ENCODE peak calls at places on chromosomes 1 and 21, in nine cellular contexts. P is colonic mucosa; I is astrocyte; U is CD8-positive, alpha-beta T cell; Z is body of pancreas; G is CD4-positive, CD25-positive, alpha-beta regulatory T cell; W is K562; R is vagina; J is ovary. E is an unnamed sample. For H3K4me1 and H3K9me3, the result is how much of the 10 kb centered on the place peaks cover.

GRCh38 chr1:116763787-116764465 is 9.7 kb downstream of the CD2 start:
- DNase-seq in U (no peak), G (peak), P (peak), R (no peak), W (peak), Z (peak), J (no peak), I (no peak), E (no peak)

GRCh38 chr1:64497484-64497883 is 27.6 kb downstream of the CACHD1 start:
- DNase-seq in U (no peak), G (no peak), W (no peak), Z (no peak), R (no peak), J (no peak), I (no peak), P (no peak), E (no peak)

GRCh38 chr1:240575976-240576666 is 35.8 kb downstream of the GREM2 start:
- DNase-seq in G (peak), I (peak), J (no peak), P (no peak), Z (no peak), R (no peak), W (peak), U (no peak), E (no peak)

GRCh38 chr1:114718661-114719423 is 2.3 kb upstream of the NRAS start:
- DNase-seq in I (peak), J (no peak), G (no peak), U (no peak), R (no peak), W (no peak), P (no peak), Z (no peak), E (no peak)

GRCh38 chr1:28028873-28029654 is 59.3 kb downstream of the EYA3 start:
- DNase-seq in I (peak), G (no peak), J (no peak), R (no peak), P (no peak), Z (no peak), W (no peak), U (no peak), E (no peak)

GRCh38 chr1:245317253-245317652 is 162.5 kb downstream of the KIF26B start:
- DNase-seq in Z (no peak), J (no peak), P (no peak), U (no peak), G (no peak), R (no peak), W (no peak), I (no peak), E (no peak)

GRCh38 chr1:8567146-8567545 is 249.2 kb downstream of the SLC45A1 start:
- DNase-seq in W (no peak), J (no peak), R (no peak), P (no peak), U (no peak), G (no peak), Z (no peak), I (no peak), E (no peak)

GRCh38 chr1:89826594-89826993 is 5.8 kb downstream of the LRRC8D start:
- DNase-seq in W (no peak), U (no peak), G (no peak), Z (no peak), J (no peak), P (no peak), I (no peak), R (no peak), E (no peak)

GRCh38 chr1:167713330-167714081 is 8.3 kb upstream of the MPZL1 start:
- DNase-seq in P (peak), Z (peak), R (no peak), I (peak), J (peak), G (no peak), W (peak), U (no peak), E (peak)

GRCh38 chr1:85862456-85862855 is 154.2 kb upstream of the ZNHIT6 start:
- DNase-seq in G (no peak), J (no peak), U (no peak), I (no peak), Z (no peak), R (no peak), P (no peak), W (no peak), E (no peak)

GRCh38 chr1:242827538-242827937 is 303.0 kb upstream of the PLD5 start:
- DNase-seq in G (no peak), U (no peak), P (no peak), Z (no peak), I (peak), J (no peak), R (no peak), W (no peak), E (no peak)

GRCh38 chr1:210989949-210990348 is 144.0 kb downstream of the KCNH1 start:
- DNase-seq in I (no peak), J (no peak), Z (no peak), R (no peak), G (no peak), W (no peak), P (no peak), U (no peak), E (no peak)

GRCh38 chr1:212355230-212355969 is 59.3 kb downstream of the PACC1 start:
- DNase-seq in W (no peak), G (no peak), U (no peak), I (peak), P (no peak), R (no peak), J (no peak), Z (no peak), E (no peak)

GRCh38 chr1:161763522-161764098 is 2.5 kb upstream of the ATF6 start:
- DNase-seq in U (peak), J (no peak), G (peak), Z (no peak), R (no peak), W (peak), P (peak), I (no peak), E (no peak)

GRCh38 chr1:33473900-33474299 is 1.5 kb downstream of the ZSCAN20 start:
- DNase-seq in Z (peak), I (no peak), J (no peak), W (no peak), P (no peak), G (no peak), R (no peak), U (no peak), E (no peak)

GRCh38 chr1:244836135-244836521 is 670 bp downstream of the COX20 start:
- DNase-seq in G (no peak), P (peak), I (peak), U (no peak), J (no peak), W (peak), R (no peak), Z (no peak), E (no peak)

GRCh38 chr1:25821630-25822091 is 1.9 kb downstream of the MTFR1L start:
- DNase-seq in Z (peak), J (peak), P (no peak), U (no peak), G (no peak), I (peak), R (no peak), W (peak), E (peak)

GRCh38 chr1:1616045-1616821 is 933 bp downstream of the MIB2 start:
- DNase-seq in R (no peak), I (no peak), G (no peak), J (no peak), Z (peak), U (no peak), W (peak), P (peak), E (peak)

GRCh38 chr1:192927496-192927895 is 118.7 kb downstream of the RGS2 start:
- DNase-seq in G (no peak), W (no peak), P (no peak), Z (no peak), I (no peak), J (no peak), U (no peak), R (no peak), E (no peak)

GRCh38 chr1:192762265-192762664 is 46.6 kb upstream of the RGS2 start:
- DNase-seq in W (no peak), Z (no peak), J (no peak), U (no peak), G (no peak), I (no peak), P (no peak), R (no peak), E (no peak)

GRCh38 chr1:2925923-2926322 is 95.3 kb upstream of the ACTRT2 start:
- DNase-seq in G (no peak), I (no peak), Z (peak), W (no peak), J (no peak), R (no peak), P (no peak), U (no peak), E (no peak)

GRCh38 chr1:24535021-24535424 is 20.9 kb upstream of the NCMAP start:
- DNase-seq in G (peak), U (peak), I (no peak), J (no peak), P (no peak), W (peak), R (no peak), Z (no peak), E (no peak)

DNA sequence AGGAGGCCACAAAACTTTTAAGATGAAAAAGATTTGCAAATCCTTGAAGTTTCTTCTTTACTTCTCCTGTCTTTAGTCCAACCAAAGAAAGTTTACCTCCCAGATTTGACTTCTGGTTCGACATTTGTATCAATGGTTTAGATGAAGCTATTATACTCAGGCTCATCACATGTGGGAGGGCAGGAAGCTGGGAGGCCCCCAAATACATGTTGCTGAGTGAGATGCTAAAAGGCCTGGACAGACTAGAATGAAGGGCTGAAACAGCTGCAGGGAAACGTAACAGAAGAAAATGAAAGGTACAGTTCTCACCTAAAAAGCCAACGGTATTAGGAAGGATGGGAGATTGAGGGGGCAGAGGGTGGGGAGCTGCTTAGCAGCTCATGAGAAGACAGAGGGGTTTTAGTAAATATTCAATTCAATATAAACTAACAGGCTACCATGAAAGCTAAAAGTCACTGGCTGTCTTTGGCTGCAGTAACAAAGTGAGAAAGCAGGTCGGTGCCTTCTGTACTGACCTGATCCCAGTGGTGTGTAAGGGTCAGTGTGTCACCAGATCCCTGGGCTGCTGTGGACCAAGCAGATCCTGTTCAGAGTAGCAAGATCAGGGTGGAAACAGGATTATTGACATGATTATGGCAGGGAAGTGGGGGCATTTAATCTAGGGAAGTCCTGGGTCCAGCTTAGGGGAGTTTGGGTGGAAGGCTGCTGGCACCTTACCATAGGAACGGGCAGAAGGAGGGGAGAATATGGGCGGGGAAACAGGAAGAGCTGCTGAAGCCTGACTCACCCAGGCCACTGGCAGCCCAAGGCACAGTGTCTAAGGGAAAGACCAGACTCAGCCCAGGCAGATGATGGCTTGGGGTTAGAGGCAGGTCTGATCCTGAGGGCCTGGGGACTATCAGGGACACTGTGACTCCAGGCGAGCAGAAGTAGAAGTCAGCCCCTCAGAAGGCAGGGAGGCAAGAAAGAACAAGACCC is 60.4 kb downstream of the KCNN3 start:
- DNase-seq in G (peak), P (no peak), U (no peak), W (no peak), J (no peak), I (peak), Z (no peak), R (no peak), E (peak)
- H3K4me1 ChIP-seq in G (under half), P (under half), U (under half), W (under half), J (under half), I (under half), Z (under half), R (under half), E (under half)

GRCh38 chr21:40923914-40924313 is 77.0 kb upstream of the DSCAM start:
- DNase-seq in W (no peak), I (no peak), R (no peak), U (no peak), Z (no peak), G (no peak), J (no peak), P (no peak), E (no peak)
- H3K9me3 ChIP-seq in W (under half), I (under half), R (under half), U (under half), Z (under half), G (under half), J (under half), P (under half), E (under half)

DNA sequence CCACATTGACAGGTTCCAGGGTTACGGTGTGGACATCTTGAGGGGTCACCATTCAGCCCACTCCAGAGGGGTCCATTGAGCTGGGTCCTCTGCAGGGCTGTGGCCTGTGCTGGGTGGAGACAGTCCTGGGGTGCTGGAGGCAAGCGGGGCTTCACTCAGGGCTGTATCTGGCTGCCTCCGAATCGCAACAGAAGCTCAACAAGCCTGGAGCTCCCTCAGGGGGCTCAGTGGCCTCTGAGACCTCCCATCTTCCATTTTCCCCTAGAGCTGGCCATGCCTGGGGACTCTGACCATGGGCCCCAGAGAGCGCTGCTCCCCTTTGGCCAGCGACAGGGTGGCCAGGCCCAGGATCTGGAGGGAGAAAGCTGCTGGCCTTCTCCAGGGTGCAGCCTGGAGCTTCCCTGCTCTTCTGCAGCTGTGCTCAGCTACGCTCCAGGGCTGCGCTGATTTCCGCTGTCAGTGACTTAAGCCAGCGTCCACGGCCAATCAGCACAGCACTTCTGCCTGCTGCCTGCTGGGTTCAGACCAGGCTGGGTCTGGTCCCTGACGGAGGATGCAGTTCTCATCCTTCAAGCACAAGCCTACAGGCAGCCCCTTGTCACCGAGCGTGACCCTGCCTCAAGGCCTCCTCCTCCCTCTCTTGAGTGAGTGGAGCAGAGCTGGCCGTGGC is 44.9 kb upstream of the ADARB1 start:
- DNase-seq in I (no peak), R (no peak), J (no peak), G (no peak), W (peak), Z (no peak), U (no peak), P (no peak), E (peak)
- H3K4me1 ChIP-seq in I (under half), R (under half), J (under half), G (under half), W (under half), Z (under half), U (under half), P (under half), E (under half)

GRCh38 chr21:23067672-23068071 is 2069.5 kb downstream of the NCAM2 start:
- DNase-seq in U (no peak), P (no peak), R (no peak), Z (no peak), G (no peak), W (no peak), I (no peak), J (no peak), E (no peak)
- H3K9me3 ChIP-seq in U (under half), P (under half), R (under half), Z (under half), G (under half), W (under half), I (under half), J (under half), E (under half)

GRCh38 chr21:41852929-41853320 is 26.2 kb downstream of the PRDM15 start:
- DNase-seq in J (no peak), U (no peak), W (no peak), P (no peak), G (no peak), I (no peak), R (no peak), Z (no peak), E (no peak)

GRCh38 chr21:41851090-41851790 is 27.9 kb downstream of the PRDM15 start:
- DNase-seq in U (no peak), G (no peak), J (no peak), I (no peak), W (no peak), Z (no peak), P (no peak), R (no peak), E (peak)

GRCh38 chr21:41854426-41854995 is 24.6 kb downstream of the PRDM15 start:
- DNase-seq in U (no peak), I (no peak), J (no peak), Z (no peak), W (no peak), G (no peak), P (no peak), R (no peak), E (no peak)

GRCh38 chr21:41850085-41850484 is 29.1 kb downstream of the PRDM15 start:
- DNase-seq in U (no peak), W (no peak), J (no peak), I (no peak), P (no peak), Z (no peak), G (no peak), R (no peak), E (no peak)

GRCh38 chr21:41852151-41852928 is 26.8 kb downstream of the PRDM15 start:
- DNase-seq in G (no peak), R (no peak), P (no peak), I (no peak), J (no peak), Z (no peak), W (no peak), U (no peak), E (no peak)
- H3K4me1 ChIP-seq in G (under half), R (under half), P (under half), I (under half), J (under half), Z (under half), W (under half), U (under half), E (under half)

GRCh38 chr21:21559285-21560045 is 561.3 kb downstream of the NCAM2 start:
- DNase-seq in J (no peak), W (no peak), U (no peak), Z (no peak), G (no peak), R (no peak), P (no peak), I (peak), E (no peak)
- H3K9me3 ChIP-seq in J (under half), W (under half), U (under half), Z (under half), G (under half), R (under half), P (under half), I (under half), E (under half)

GRCh38 chr1:156157974-156158373 is 4.6 kb downstream of the SEMA4A start:
- DNase-seq in U (no peak), I (no peak), W (no peak), P (no peak), R (no peak), G (no peak), Z (no peak), J (no peak), E (no peak)
- H3K4me1 ChIP-seq in U (under half), I (under half), W (under half), P (under half), R (under half), G (under half), Z (under half), J (under half), E (under half)

GRCh38 chr1:152451254-152451653 is 37.2 kb upstream of the CRNN start:
- DNase-seq in Z (no peak), R (peak), I (no peak), W (peak), G (no peak), P (no peak), J (no peak), U (no peak), E (no peak)

GRCh38 chr1:152449661-152450060 is 35.6 kb upstream of the CRNN start:
- DNase-seq in G (no peak), W (no peak), R (peak), J (no peak), P (no peak), Z (no peak), U (no peak), I (no peak), E (no peak)

GRCh38 chr1:152447484-152447883 is 33.4 kb upstream of the CRNN start:
- DNase-seq in W (no peak), I (no peak), Z (no peak), R (peak), J (no peak), P (no peak), G (no peak), U (no peak), E (no peak)

GRCh38 chr1:152448095-152448494 is 34.0 kb upstream of the CRNN start:
- DNase-seq in W (no peak), J (no peak), G (no peak), U (no peak), P (no peak), R (no peak), I (no peak), Z (no peak), E (no peak)

GRCh38 chr1:152448496-152448895 is 34.4 kb upstream of the CRNN start:
- DNase-seq in R (peak), Z (no peak), I (no peak), W (no peak), P (no peak), J (no peak), U (no peak), G (no peak), E (no peak)
- H3K9me3 ChIP-seq in R (under half), Z (under half), I (under half), W (under half), P (under half), J (under half), U (under half), G (under half), E (under half)

DNA sequence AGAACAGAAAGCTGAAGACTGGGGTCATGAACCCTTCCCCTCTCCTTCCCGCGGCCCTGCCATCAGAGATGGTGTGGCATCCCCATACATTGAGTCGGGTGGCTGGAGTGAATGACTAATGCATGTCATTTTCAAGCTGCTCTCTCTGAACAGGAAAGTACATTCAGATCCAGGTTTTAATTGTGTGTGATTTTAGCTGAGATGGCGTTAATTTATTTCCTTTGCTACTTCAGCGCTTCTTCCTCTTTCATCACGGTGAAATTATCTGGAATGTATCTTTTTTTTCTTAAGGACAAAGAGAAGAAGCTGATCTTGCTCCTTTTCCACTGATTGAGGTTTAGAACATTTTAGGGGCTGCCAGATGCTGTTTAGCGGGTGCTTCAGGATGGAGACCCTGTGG is 8.6 kb upstream of the LRRN2 start:
- DNase-seq in J (no peak), W (no peak), U (no peak), I (no peak), Z (no peak), G (no peak), P (no peak), R (no peak), E (no peak)
- H3K4me1 ChIP-seq in J (under half), W (under half), U (under half), I (under half), Z (under half), G (under half), P (under half), R (under half), E (under half)

E was measured in right cardiac atrium.